ENCODE peak calls at places on chromosomes 6 and 20, in five cellular contexts. G is AML-193, N is frontal cortex, W is HS-27A, K is lower leg skin. X is an unnamed sample.

GRCh38 chr20:8082025-8082424 is 50.0 kb upstream of the PLCB1 start:
- DNase-seq in G (peak; percentile 3), W (no peak), K (no peak), N (no peak), X (no peak)

GRCh38 chr20:42441196-42441861 is 748.4 kb downstream of the PTPRT start:
- DNase-seq in G (no peak), K (no peak), N (no peak), W (no peak), X (no peak)

GRCh38 chr6:13635948-13636658 is 21.0 kb downstream of the NOL7 start:
- DNase-seq in G (peak; percentile 70), K (no peak), N (no peak), W (no peak), X (no peak)

GRCh38 chr6:77124604-77125003 is 338.7 kb downstream of the HTR1B start:
- DNase-seq in G (no peak), N (no peak), W (no peak), K (no peak), X (no peak)

GRCh38 chr20:23441850-23442313 is 2.4 kb downstream of the CSTL1 start:
- DNase-seq in G (peak; percentile 43), W (peak; percentile 72), N (peak; percentile 40), K (peak; percentile 68), X (no peak)

GRCh38 chr6:164854526-164854925 is 454.9 kb downstream of the C6orf118 start:
- DNase-seq in G (no peak), W (no peak), K (no peak), N (no peak), X (no peak)

GRCh38 chr6:10589429-10589727 is 68.2 kb downstream of the GCNT2 start:
- DNase-seq in K (no peak), G (no peak), N (no peak), W (no peak), X (no peak)

GRCh38 chr6:138692058-138692977 is 81.3 kb upstream of the CCDC28A start:
- DNase-seq in G (peak; percentile 39), W (peak; percentile 17), K (peak; percentile 45), N (peak; percentile 89), X (no peak)

GRCh38 chr20:37994512-37994911 is 38.7 kb downstream of the TTI1 start:
- DNase-seq in N (no peak), W (no peak), G (no peak), K (no peak), X (no peak)

GRCh38 chr20:36856196-36856595 is 19.7 kb upstream of the TLDC2 start:
- DNase-seq in G (no peak), W (no peak), N (no peak), K (no peak), X (no peak)

GRCh38 chr6:79416931-79417330 is 120.3 kb downstream of the LCA5 start:
- DNase-seq in W (no peak), N (no peak), G (no peak), K (no peak), X (no peak)

GRCh38 chr6:43593938-43594337 is 18.0 kb downstream of the POLH start:
- DNase-seq in N (no peak), K (no peak), W (no peak), G (no peak), X (no peak)

GRCh38 chr20:11726021-11726420 is 191.7 kb upstream of the BTBD3 start:
- DNase-seq in N (no peak), K (no peak), G (no peak), W (no peak), X (no peak)

GRCh38 chr6:137978252-137978896 is 111.3 kb downstream of the TNFAIP3 start:
- DNase-seq in W (no peak), K (no peak), G (no peak), N (no peak), X (no peak)

GRCh38 chr20:57927376-57927775 is 217.6 kb upstream of the PMEPA1 start:
- DNase-seq in G (no peak), K (no peak), N (no peak), W (no peak), X (no peak)

GRCh38 chr20:34629342-34629741 is 47.5 kb downstream of the PIGU start:
- DNase-seq in K (no peak), W (no peak), G (no peak), N (no peak), X (no peak)

GRCh38 chr6:76073281-76073680 is 819 bp upstream of the IMPG1 start:
- DNase-seq in G (no peak), W (no peak), K (no peak), N (no peak), X (no peak)